ENCODE peak calls at places on chromosomes 1 and 21, in ten cellular contexts. D is mammary epithelial cell, O is PC-3, X is foreskin keratinocyte, P is transverse colon, E is endothelial cell of umbilical vein, U is tibial nerve, I is A549, L is adrenal gland, H is GM23248. G is an unnamed sample.

GRCh38 chr1:29105822-29106221 is 17.9 kb downstream of the TMEM200B start:
- DNase-seq in D (no peak), O (peak), X (no peak), P (no peak), E (no peak), U (no peak), I (peak), L (no peak), H (no peak), G (no peak)

GRCh38 chr1:153649867-153650235 is 8.7 kb upstream of the SNAPIN start:
- DNase-seq in D (no peak), O (peak), X (no peak), P (no peak), E (no peak), U (no peak), I (no peak), L (no peak), H (no peak), G (no peak)

GRCh38 chr21:16195476-16195875 is 465.7 kb downstream of the USP25 start:
- DNase-seq in D (peak), O (no peak), X (peak), P (no peak), E (peak), U (no peak), I (peak), L (no peak), H (peak), G (no peak)

GRCh38 chr1:182193908-182194550 is 132.5 kb upstream of the ZNF648 start:
- DNase-seq in D (peak), O (no peak), X (no peak), P (no peak), E (no peak), U (peak), I (no peak), L (no peak), H (peak), G (no peak)

GRCh38 chr1:182598296-182598695 is 5.9 kb downstream of the RGS16 start:
- DNase-seq in D (no peak), O (no peak), X (no peak), P (no peak), E (no peak), U (no peak), I (no peak), L (no peak), H (no peak), G (no peak)

GRCh38 chr1:155940531-155940992 is 876 bp upstream of the RXFP4 start:
- DNase-seq in D (peak), O (peak), X (no peak), P (peak), E (peak), U (peak), I (peak), L (peak), H (peak), G (no peak)

GRCh38 chr1:67853704-67854103 is 20.4 kb upstream of the GNG12 start:
- DNase-seq in D (peak), O (peak), X (no peak), P (peak), E (peak), U (peak), I (peak), L (peak), H (peak), G (no peak)

GRCh38 chr1:183164350-183164749 is 21.7 kb upstream of the LAMC2 start:
- DNase-seq in D (peak), O (peak), X (peak), P (no peak), E (peak), U (no peak), I (peak), L (no peak), H (peak), G (no peak)

GRCh38 chr1:15176898-15177665 is 23.5 kb downstream of the TMEM51 start:
- DNase-seq in D (no peak), O (no peak), X (no peak), P (no peak), E (no peak), U (no peak), I (no peak), L (no peak), H (no peak), G (no peak)

GRCh38 chr1:104856091-104856490 is 1106.4 kb downstream of the AMY1C start:
- DNase-seq in D (no peak), O (no peak), X (no peak), P (no peak), E (no peak), U (no peak), I (no peak), L (no peak), H (no peak), G (no peak)

GRCh38 chr1:43968348-43968948 is 1.4 kb upstream of the DPH2 start:
- DNase-seq in D (no peak), O (peak), X (no peak), P (no peak), E (peak), U (no peak), I (no peak), L (no peak), H (peak), G (no peak)

GRCh38 chr1:185786524-185786923 is 52.3 kb downstream of the HMCN1 start:
- DNase-seq in D (no peak), O (peak), X (no peak), P (no peak), E (no peak), U (no peak), I (no peak), L (no peak), H (peak), G (no peak)

GRCh38 chr1:98704474-98704873 is 43.0 kb downstream of the SNX7 start:
- DNase-seq in D (no peak), O (no peak), X (no peak), P (no peak), E (no peak), U (no peak), I (peak), L (peak), H (peak), G (no peak)

GRCh38 chr1:6922096-6922931 is 137.1 kb downstream of the CAMTA1 start:
- DNase-seq in D (peak), O (no peak), X (peak), P (peak), E (peak), U (peak), I (no peak), L (no peak), H (peak), G (no peak)

GRCh38 chr21:37364722-37365121 is 1.9 kb upstream of the DYRK1A start:
- DNase-seq in D (no peak), O (no peak), X (no peak), P (no peak), E (no peak), U (no peak), I (no peak), L (no peak), H (no peak), G (no peak)

GRCh38 chr21:26072891-26073615 is 97.5 kb downstream of the APP start:
- DNase-seq in D (peak), O (no peak), X (peak), P (no peak), E (no peak), U (no peak), I (no peak), L (no peak), H (peak), G (no peak)

GRCh38 chr1:6805004-6805416 is 19.8 kb downstream of the CAMTA1 start:
- DNase-seq in D (no peak), O (no peak), X (peak), P (no peak), E (peak), U (no peak), I (no peak), L (no peak), H (no peak), G (no peak)

GRCh38 chr1:181969902-181970301 is 91.6 kb downstream of the ZNF648 start:
- DNase-seq in D (no peak), O (no peak), X (no peak), P (no peak), E (no peak), U (no peak), I (no peak), L (no peak), H (no peak), G (no peak)

GRCh38 chr1:222787746-222788145 is 27.1 kb upstream of the DISP1 start:
- DNase-seq in D (no peak), O (no peak), X (no peak), P (no peak), E (no peak), U (no peak), I (no peak), L (no peak), H (peak), G (no peak)

GRCh38 chr1:42940851-42941639 is 17.6 kb downstream of the SLC2A1 start:
- DNase-seq in D (peak), O (peak), X (peak), P (no peak), E (peak), U (peak), I (peak), L (no peak), H (peak), G (no peak)

GRCh38 chr1:27577504-27578188 is 26.3 kb downstream of the AHDC1 start:
- DNase-seq in D (no peak), O (no peak), X (no peak), P (no peak), E (no peak), U (no peak), I (no peak), L (peak), H (no peak), G (no peak)

GRCh38 chr1:223752721-223753515 is 40.6 kb downstream of the CAPN2 start:
- DNase-seq in D (no peak), O (no peak), X (no peak), P (no peak), E (no peak), U (no peak), I (no peak), L (no peak), H (no peak), G (no peak)

GRCh38 chr1:164137273-164137947 is 421.6 kb upstream of the PBX1 start:
- DNase-seq in D (no peak), O (no peak), X (no peak), P (no peak), E (no peak), U (no peak), I (no peak), L (no peak), H (no peak), G (no peak)

GRCh38 chr21:26851109-26851944 is 6.1 kb upstream of the ADAMTS1 start:
- DNase-seq in D (peak), O (no peak), X (no peak), P (no peak), E (no peak), U (no peak), I (no peak), L (no peak), H (no peak), G (no peak)

DNA sequence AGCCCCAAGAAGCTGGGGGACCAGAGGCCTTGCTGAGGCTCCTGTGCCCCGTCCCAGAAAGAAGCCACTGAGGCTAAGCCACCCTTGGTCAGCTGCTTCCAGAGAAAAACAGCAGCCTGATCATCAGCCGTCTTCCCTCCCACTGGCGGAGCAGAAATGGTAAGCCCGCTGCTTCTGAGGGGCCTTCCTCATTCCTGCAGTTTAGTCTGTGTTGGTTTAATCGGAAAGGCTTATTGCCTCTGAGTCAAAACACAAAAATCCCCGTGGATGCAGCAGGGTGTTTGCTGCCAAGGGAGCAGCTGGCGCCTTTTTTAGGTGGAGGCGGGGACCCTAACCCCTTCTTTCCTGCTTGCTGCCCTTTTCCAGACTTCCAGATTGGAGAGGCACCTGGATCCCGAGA is 33.9 kb downstream of the SPSB1 start:
- DNase-seq in D (no peak), O (no peak), X (no peak), P (peak), E (no peak), U (no peak), I (no peak), L (no peak), H (peak), G (no peak)
- H3K27ac ChIP-seq in D (no peak), O (no peak), X (no peak), P (peak), E (no peak), U (peak), I (no peak), L (no peak), H (peak), G (no peak)

GRCh38 chr1:70202173-70202758 is 3.1 kb downstream of the LRRC40 start:
- DNase-seq in D (no peak), O (no peak), X (no peak), P (no peak), E (no peak), U (no peak), I (no peak), L (no peak), H (no peak), G (no peak)
- H3K27ac ChIP-seq in D (no peak), O (no peak), X (no peak), P (no peak), E (no peak), U (no peak), I (no peak), L (no peak), H (no peak), G (no peak)

GRCh38 chr1:24489674-24490073 is 13.0 kb upstream of the RCAN3 start:
- DNase-seq in D (no peak), O (no peak), X (no peak), P (no peak), E (no peak), U (no peak), I (no peak), L (no peak), H (no peak), G (no peak)

GRCh38 chr1:24483441-24483840 is 19.2 kb upstream of the RCAN3 start:
- DNase-seq in D (no peak), O (no peak), X (no peak), P (no peak), E (no peak), U (no peak), I (no peak), L (no peak), H (no peak), G (no peak)

GRCh38 chr1:24487455-24487854 is 15.2 kb upstream of the RCAN3 start:
- DNase-seq in D (no peak), O (no peak), X (no peak), P (no peak), E (no peak), U (no peak), I (no peak), L (no peak), H (no peak), G (no peak)

GRCh38 chr1:24484208-24484607 is 18.4 kb upstream of the RCAN3 start:
- DNase-seq in D (no peak), O (no peak), X (no peak), P (no peak), E (no peak), U (no peak), I (no peak), L (no peak), H (no peak), G (no peak)

DNA sequence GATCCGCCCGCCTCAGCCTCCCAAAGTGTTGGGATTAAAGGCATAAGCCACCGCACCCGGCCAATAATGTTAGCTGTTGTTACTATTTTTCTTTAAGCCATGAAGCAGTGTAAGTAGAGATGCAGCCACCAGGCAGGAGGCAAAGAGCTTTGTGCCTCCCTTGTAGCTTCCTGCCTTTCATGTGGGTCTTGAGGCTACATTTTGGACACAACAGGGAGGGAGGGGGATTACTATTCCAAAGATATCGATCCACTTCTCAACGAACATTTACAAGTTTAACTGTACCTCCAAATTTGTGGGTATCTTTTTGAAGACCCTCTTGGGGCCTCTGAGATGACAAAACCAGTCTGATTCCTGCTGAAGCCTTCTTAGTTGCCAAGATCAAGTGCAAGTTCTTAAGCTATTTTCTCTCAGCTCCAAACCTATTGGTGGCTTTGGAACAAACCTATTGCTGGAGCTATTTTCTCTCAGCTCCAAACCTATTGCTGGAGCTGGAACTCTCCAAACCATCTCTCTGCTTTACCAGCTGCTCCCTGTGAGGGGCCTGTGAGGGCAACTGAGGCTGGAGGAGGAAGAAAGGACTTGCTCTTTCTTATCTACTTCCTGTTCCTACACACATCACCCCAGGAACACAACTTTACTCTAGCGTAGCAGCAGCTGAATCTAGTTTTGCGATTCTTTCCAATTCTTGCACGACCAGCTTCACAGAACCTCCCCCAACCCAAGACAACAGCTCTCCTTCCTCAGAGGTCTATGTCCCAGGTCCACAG is 16.2 kb upstream of the RCAN3 start:
- DNase-seq in D (no peak), O (no peak), X (no peak), P (no peak), E (no peak), U (no peak), I (no peak), L (no peak), H (no peak), G (peak)
- H3K27ac ChIP-seq in D (no peak), O (no peak), X (no peak), P (no peak), E (no peak), U (no peak), I (no peak), L (no peak), H (no peak), G (peak)

GRCh38 chr21:45011911-45012660 is 62.3 kb upstream of the ADARB1 start:
- DNase-seq in D (peak), O (peak), X (peak), P (peak), E (peak), U (no peak), I (peak), L (no peak), H (peak), G (no peak)
- H3K27ac ChIP-seq in D (peak), O (peak), X (peak), P (no peak), E (peak), U (no peak), I (peak), L (no peak), H (peak), G (no peak)

DNA sequence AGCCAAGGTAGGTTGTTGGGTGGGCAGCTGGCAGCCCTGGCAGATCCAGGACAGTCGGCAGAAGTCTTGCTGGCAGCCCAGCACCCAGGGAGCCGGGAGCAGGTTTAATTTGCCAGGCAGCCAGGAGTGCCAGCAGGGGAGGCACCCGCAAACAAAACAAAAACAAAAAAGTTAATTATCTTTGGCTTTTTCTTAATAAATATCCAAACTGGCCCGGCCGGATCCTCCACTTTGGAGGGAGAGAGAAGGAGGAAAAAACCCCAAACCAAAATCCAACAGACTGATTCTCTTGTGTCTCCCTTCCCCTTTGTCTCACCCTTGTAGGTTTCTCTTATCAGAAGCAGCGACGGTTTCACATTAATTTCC is 97.0 kb downstream of the CASZ1 start:
- DNase-seq in D (no peak), O (peak), X (no peak), P (no peak), E (no peak), U (no peak), I (no peak), L (no peak), H (no peak), G (no peak)
- H3K27ac ChIP-seq in D (no peak), O (no peak), X (no peak), P (no peak), E (no peak), U (no peak), I (no peak), L (no peak), H (no peak), G (no peak)

GRCh38 chr21:28636988-28637691 is 355.5 kb downstream of the LTN1 start:
- DNase-seq in D (peak), O (peak), X (peak), P (no peak), E (peak), U (no peak), I (peak), L (no peak), H (peak), G (no peak)
- H3K27ac ChIP-seq in D (peak), O (peak), X (peak), P (no peak), E (peak), U (no peak), I (no peak), L (no peak), H (peak), G (no peak)

GRCh38 chr1:51287966-51288365 is 42.4 kb downstream of the TTC39A start:
- DNase-seq in D (no peak), O (no peak), X (no peak), P (no peak), E (no peak), U (no peak), I (no peak), L (no peak), H (no peak), G (no peak)

GRCh38 chr1:51288578-51288977 is 41.8 kb downstream of the TTC39A start:
- DNase-seq in D (no peak), O (no peak), X (no peak), P (no peak), E (no peak), U (no peak), I (no peak), L (no peak), H (no peak), G (no peak)

GRCh38 chr1:51289676-51290488 is 40.5 kb downstream of the TTC39A start:
- DNase-seq in D (no peak), O (no peak), X (no peak), P (no peak), E (no peak), U (no peak), I (no peak), L (no peak), H (no peak), G (no peak)

GRCh38 chr1:51293898-51294515 is 36.4 kb downstream of the TTC39A start:
- DNase-seq in D (no peak), O (no peak), X (no peak), P (no peak), E (no peak), U (no peak), I (no peak), L (no peak), H (no peak), G (no peak)

DNA sequence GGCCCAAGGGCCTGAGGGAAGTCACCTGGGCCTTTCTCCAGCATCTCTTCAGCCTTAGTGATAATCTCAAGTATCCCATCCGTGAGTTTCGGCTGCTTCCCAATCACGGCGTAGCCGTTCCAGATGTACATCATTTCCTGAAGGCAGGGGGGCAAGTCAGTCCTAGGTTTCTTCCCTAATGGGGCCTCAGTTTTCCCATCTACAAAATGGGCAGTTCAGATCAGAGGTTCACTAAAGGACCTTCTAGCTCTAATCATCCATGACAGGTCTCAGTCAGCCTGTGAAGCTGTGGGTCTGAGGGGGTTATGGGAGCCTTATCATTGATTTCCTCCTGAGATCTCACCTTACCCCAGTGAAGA is 39.9 kb downstream of the TTC39A start:
- DNase-seq in D (no peak), O (no peak), X (no peak), P (no peak), E (no peak), U (no peak), I (no peak), L (no peak), H (no peak), G (no peak)
- H3K27ac ChIP-seq in D (no peak), O (no peak), X (no peak), P (no peak), E (no peak), U (no peak), I (no peak), L (no peak), H (no peak), G (no peak)

G was measured in CD4-positive, alpha-beta T cell.